ENCODE peak calls at places on chromosomes 16 and 17, in four cellular contexts. G, M, N and F are unnamed samples.

GRCh38 chr17:12041316-12041715 is 20.6 kb downstream of the MAP2K4 start:
- DNase-seq in M (no peak), N (no peak), G (no peak), F (no peak)

GRCh38 chr16:65733706-65734105 is 611.8 kb upstream of the CDH11 start:
- DNase-seq in M (no peak), G (no peak), N (no peak), F (no peak)

GRCh38 chr16:10862432-10862831 is 14.6 kb upstream of the CIITA start:
- DNase-seq in N (no peak), M (no peak), G (no peak), F (no peak)

GRCh38 chr16:16150878-16151152 is 72.5 kb downstream of the ABCC6 start:
- DNase-seq in M (no peak), N (no peak), G (no peak), F (no peak)

GRCh38 chr17:13581925-13582324 is 19.8 kb downstream of the HS3ST3A1 start:
- DNase-seq in G (no peak), M (no peak), N (no peak), F (no peak)

GRCh38 chr16:1526608-1527555 is 6.6 kb upstream of the TMEM204 start:
- DNase-seq in M (no peak), G (no peak), N (no peak), F (no peak)

GRCh38 chr17:38584350-38584925 is 21.3 kb downstream of the SRCIN1 start:
- DNase-seq in N (no peak), M (peak; percentile 86), G (peak; percentile 41), F (no peak)

GRCh38 chr17:81821603-81822311 is 11.3 kb downstream of the MCRIP1 start:
- DNase-seq in M (peak; percentile 82), G (peak; percentile 84), N (no peak), F (peak; percentile 80)

GRCh38 chr16:19604911-19605310 is 49.4 kb downstream of the VPS35L start:
- DNase-seq in M (no peak), G (no peak), N (no peak), F (no peak)

GRCh38 chr17:68509151-68510057 is 2.8 kb upstream of the PRKAR1A start:
- DNase-seq in M (no peak), N (no peak), G (peak; percentile 77), F (no peak)

GRCh38 chr16:48720266-48720665 is 110.3 kb upstream of the N4BP1 start:
- DNase-seq in G (peak; percentile 15), N (no peak), M (no peak), F (peak; percentile 71)

GRCh38 chr16:21104124-21104860 is 46.4 kb downstream of the DNAH3 start:
- DNase-seq in N (no peak), M (peak; percentile 12), G (no peak), F (no peak)

GRCh38 chr16:12131755-12132154 is 155.2 kb downstream of the SNX29 start:
- DNase-seq in N (no peak), G (no peak), M (no peak), F (no peak)

GRCh38 chr17:35241520-35241919 is 1.4 kb upstream of the SLFN5 start:
- DNase-seq in N (no peak), M (no peak), G (no peak), F (no peak)

GRCh38 chr16:54928016-54928356 is 2.7 kb upstream of the IRX5 start:
- DNase-seq in N (no peak), G (no peak), M (no peak), F (no peak)

GRCh38 chr17:67585077-67585602 is 132.6 kb upstream of the NOL11 start:
- DNase-seq in N (no peak), G (no peak), M (no peak), F (no peak)

GRCh38 chr17:7211512-7212277 is 7.9 kb downstream of the DLG4 start:
- DNase-seq in M (peak; percentile 82), G (no peak), N (no peak), F (no peak)

GRCh38 chr17:80030730-80031410 is 4.8 kb downstream of the TBC1D16 start:
- DNase-seq in N (no peak), M (no peak), G (no peak), F (no peak)

GRCh38 chr16:5412721-5413120 is 315.1 kb upstream of the EEF2KMT start:
- DNase-seq in N (no peak), G (no peak), M (peak; percentile 50), F (peak; percentile 70)

GRCh38 chr17:18253947-18254821 is 4.4 kb downstream of the FLII start:
- DNase-seq in G (no peak), N (no peak), M (no peak), F (no peak)

GRCh38 chr17:14211778-14212177 is 24.9 kb downstream of the CDRT15 start:
- DNase-seq in N (no peak), G (no peak), M (no peak), F (peak; percentile 67)

GRCh38 chr16:72221216-72221995 is 49.5 kb upstream of the PMFBP1 start:
- DNase-seq in N (no peak), G (no peak), M (no peak), F (no peak)

GRCh38 chr17:34740936-34741515 is 161.6 kb downstream of the TMEM132E start:
- DNase-seq in G (no peak), N (no peak), M (no peak), F (no peak)

GRCh38 chr17:37488009-37488604 is 1.6 kb upstream of the DUSP14 start:
- DNase-seq in M (peak; percentile 30), N (no peak), G (peak; percentile 98), F (no peak)

GRCh38 chr16:78478267-78478821 is 378.9 kb downstream of the WWOX start:
- DNase-seq in G (no peak), N (no peak), M (peak; percentile 19), F (peak; percentile 10)

GRCh38 chr17:9810100-9810949 is 11.6 kb downstream of the GSG1L2 start:
- DNase-seq in G (no peak), M (no peak), N (no peak), F (no peak)

GRCh38 chr17:9811537-9811936 is 10.3 kb downstream of the GSG1L2 start:
- DNase-seq in G (no peak), N (no peak), M (no peak), F (no peak)

GRCh38 chr17:9809409-9809808 is 12.5 kb downstream of the GSG1L2 start:
- DNase-seq in G (no peak), M (no peak), N (no peak), F (no peak)

GRCh38 chr17:9813166-9813565 is 8.7 kb downstream of the GSG1L2 start:
- DNase-seq in M (no peak), N (no peak), G (no peak), F (no peak)

GRCh38 chr17:9811086-9811485 is 10.8 kb downstream of the GSG1L2 start:
- DNase-seq in M (no peak), G (no peak), N (no peak), F (no peak)
- TF ChIP-seq TCF12 in M (no peak), G (no peak), N (no peak), F (no peak)

GRCh38 chr17:65794572-65794971 is 233.1 kb upstream of the AXIN2 start:
- DNase-seq in G (peak; percentile 63), N (no peak), M (peak; percentile 43), F (no peak)
- TF ChIP-seq TCF12 in G (no peak), N (no peak), M (no peak), F (no peak)

GRCh38 chr17:30586818-30587595 is 109.8 kb downstream of the GOSR1 start:
- DNase-seq in M (no peak), G (peak; percentile 61), N (no peak), F (no peak)
- TF ChIP-seq TCF12 in M (no peak), G (no peak), N (no peak), F (no peak)

DNA sequence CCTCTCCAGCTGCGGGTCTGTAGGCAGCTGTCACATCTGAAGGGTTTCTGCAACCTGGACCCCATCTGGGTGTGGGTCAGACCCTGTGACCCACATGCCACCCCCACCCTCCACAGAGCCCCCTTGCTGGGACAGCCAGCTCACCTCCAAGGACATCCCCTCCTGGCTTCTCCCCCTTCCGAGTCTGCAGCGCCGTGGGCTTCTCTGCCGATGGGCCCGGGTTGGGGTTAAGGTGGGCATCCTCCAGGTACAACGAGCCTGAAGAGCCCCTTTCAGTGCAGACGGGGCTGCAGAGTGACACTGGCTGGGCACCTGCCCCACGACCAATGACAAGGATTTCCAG is 28.9 kb downstream of the OR1D5 start:
- DNase-seq in N (no peak), G (no peak), M (no peak), F (no peak)
- TF ChIP-seq TCF12 in N (no peak), G (no peak), M (no peak), F (no peak)

GRCh38 chr17:74677558-74678466 is 34.9 kb downstream of the CD300LF start:
- DNase-seq in N (no peak), M (peak; percentile 77), G (no peak), F (no peak)
- TF ChIP-seq TCF12 in N (no peak), M (no peak), G (no peak), F (no peak)

GRCh38 chr16:50390914-50391700 is 22.3 kb upstream of the BRD7 start:
- DNase-seq in M (peak; percentile 72), N (no peak), G (no peak), F (no peak)

GRCh38 chr16:50395763-50396710 is 27.2 kb upstream of the BRD7 start:
- DNase-seq in M (no peak), G (no peak), N (no peak), F (peak; percentile 26)

GRCh38 chr16:50393461-50394214 is 24.9 kb upstream of the BRD7 start:
- DNase-seq in N (no peak), M (no peak), G (no peak), F (no peak)

GRCh38 chr16:50396770-50397525 is 28.2 kb upstream of the BRD7 start:
- DNase-seq in G (no peak), N (no peak), M (no peak), F (no peak)

GRCh38 chr16:50394215-50394802 is 25.5 kb upstream of the BRD7 start:
- DNase-seq in G (no peak), M (no peak), N (no peak), F (peak; percentile 38)
- TF ChIP-seq TCF12 in G (no peak), M (no peak), N (no peak), F (no peak)

GRCh38 chr16:46789499-46790414 is 41.2 kb downstream of the C16orf87 start:
- DNase-seq in N (peak; percentile 57), M (peak; percentile 93), G (peak; percentile 74), F (peak; percentile 90)
- TF ChIP-seq TCF12 in N (peak; percentile 58), M (no peak), G (peak; percentile 64), F (no peak)

DNA sequence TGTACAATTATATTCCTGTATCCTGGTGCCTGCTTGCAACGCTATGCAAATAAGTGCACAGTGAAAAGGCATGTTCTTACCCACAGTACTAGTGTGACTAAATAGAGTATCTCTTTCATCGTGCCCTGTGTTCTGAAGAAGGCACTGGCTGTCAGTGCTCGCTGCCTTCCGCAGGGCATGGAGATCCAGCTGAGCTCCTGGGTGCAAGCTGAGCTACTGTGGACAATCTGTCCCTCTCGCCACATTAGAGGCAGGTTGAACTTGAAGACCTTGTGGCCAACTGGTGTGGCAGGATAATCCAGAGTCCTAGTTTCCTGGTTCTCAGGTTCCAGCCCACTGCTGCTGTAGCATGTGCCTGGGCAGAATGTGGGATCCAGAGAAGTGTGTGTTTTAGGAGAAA is 1.9 kb upstream of the ST6GALNAC1 start:
- DNase-seq in N (no peak), M (no peak), G (no peak), F (no peak)
- TF ChIP-seq TCF12 in N (no peak), M (no peak), G (no peak), F (no peak)

GRCh38 chr17:2792541-2793169 is 3.6 kb upstream of the RAP1GAP2 start:
- DNase-seq in N (no peak), G (no peak), M (no peak), F (no peak)
- TF ChIP-seq TCF12 in N (no peak), G (no peak), M (no peak), F (no peak)